ENCODE peak calls at places on chromosomes 12 and 14, in six cellular contexts. One of them, this sample, is unnamed. For H3K9me3, the result is how much of the 10 kb centered on the place peaks cover.

GRCh38 chr14:105141026-105141425 is 27.6 kb downstream of the JAG2 start:
- DNase-seq in K562: no peak
- DNase-seq in prostate gland: no peak
- DNase-seq in HepG2: no peak
- DNase-seq in suprapubic skin: no peak
- DNase-seq in sigmoid colon: peak
- DNase-seq in this sample: no peak

GRCh38 chr14:52279405-52279804 is 11.9 kb downstream of the PTGDR start:
- DNase-seq in K562: no peak
- DNase-seq in prostate gland: no peak
- DNase-seq in HepG2: no peak
- DNase-seq in suprapubic skin: no peak
- DNase-seq in sigmoid colon: no peak
- DNase-seq in this sample: no peak

GRCh38 chr12:62210422-62210821 is 49.8 kb upstream of the USP15 start:
- DNase-seq in K562: peak
- DNase-seq in prostate gland: no peak
- DNase-seq in HepG2: peak
- DNase-seq in suprapubic skin: no peak
- DNase-seq in sigmoid colon: no peak
- DNase-seq in this sample: peak

GRCh38 chr12:40801082-40801481 is 108.8 kb downstream of the CNTN1 start:
- DNase-seq in K562: no peak
- DNase-seq in prostate gland: no peak
- DNase-seq in HepG2: no peak
- DNase-seq in suprapubic skin: no peak
- DNase-seq in sigmoid colon: no peak
- DNase-seq in this sample: no peak

GRCh38 chr12:85923767-85924331 is 49.8 kb downstream of the NTS start:
- DNase-seq in K562: no peak
- DNase-seq in prostate gland: no peak
- DNase-seq in HepG2: no peak
- DNase-seq in suprapubic skin: no peak
- DNase-seq in sigmoid colon: no peak
- DNase-seq in this sample: no peak

GRCh38 chr12:9331218-9331626 is 123.0 kb upstream of the PZP start:
- DNase-seq in K562: peak
- DNase-seq in prostate gland: peak
- DNase-seq in HepG2: peak
- DNase-seq in suprapubic skin: no peak
- DNase-seq in sigmoid colon: no peak
- DNase-seq in this sample: peak

GRCh38 chr14:106201376-106201775 is 675.0 kb downstream of the TMEM121 start:
- DNase-seq in K562: no peak
- DNase-seq in prostate gland: no peak
- DNase-seq in HepG2: no peak
- DNase-seq in suprapubic skin: no peak
- DNase-seq in sigmoid colon: no peak
- DNase-seq in this sample: no peak

GRCh38 chr12:52839706-52840105 is 5.6 kb upstream of the KRT79 start:
- DNase-seq in K562: no peak
- DNase-seq in prostate gland: no peak
- DNase-seq in HepG2: no peak
- DNase-seq in suprapubic skin: no peak
- DNase-seq in sigmoid colon: no peak
- DNase-seq in this sample: no peak

GRCh38 chr12:27981874-27982273 is 9.3 kb upstream of the PTHLH start:
- DNase-seq in K562: no peak
- DNase-seq in prostate gland: no peak
- DNase-seq in HepG2: no peak
- DNase-seq in suprapubic skin: no peak
- DNase-seq in sigmoid colon: no peak
- DNase-seq in this sample: no peak

GRCh38 chr12:121797937-121798801 is 4.7 kb upstream of the RHOF start:
- DNase-seq in K562: no peak
- DNase-seq in prostate gland: no peak
- DNase-seq in HepG2: no peak
- DNase-seq in suprapubic skin: no peak
- DNase-seq in sigmoid colon: peak
- DNase-seq in this sample: peak

GRCh38 chr14:26394114-26394855 is 203.5 kb downstream of the NOVA1 start:
- DNase-seq in K562: no peak
- DNase-seq in prostate gland: no peak
- DNase-seq in HepG2: no peak
- DNase-seq in suprapubic skin: no peak
- DNase-seq in sigmoid colon: no peak
- DNase-seq in this sample: peak

GRCh38 chr12:63845726-63846125 is 1.2 kb downstream of the SRGAP1 start:
- DNase-seq in K562: no peak
- DNase-seq in prostate gland: no peak
- DNase-seq in HepG2: peak
- DNase-seq in suprapubic skin: no peak
- DNase-seq in sigmoid colon: no peak
- DNase-seq in this sample: peak

GRCh38 chr12:54017845-54018607 is 9.2 kb downstream of the HOXC8 start:
- DNase-seq in K562: peak
- DNase-seq in prostate gland: no peak
- DNase-seq in HepG2: no peak
- DNase-seq in suprapubic skin: peak
- DNase-seq in sigmoid colon: no peak
- DNase-seq in this sample: peak

GRCh38 chr12:67758119-67758873 is 109.8 kb downstream of the DYRK2 start:
- DNase-seq in K562: no peak
- DNase-seq in prostate gland: no peak
- DNase-seq in HepG2: no peak
- DNase-seq in suprapubic skin: no peak
- DNase-seq in sigmoid colon: no peak
- DNase-seq in this sample: no peak

GRCh38 chr12:26425587-26426260 is 230.4 kb downstream of the SSPN start:
- DNase-seq in K562: no peak
- DNase-seq in prostate gland: no peak
- DNase-seq in HepG2: no peak
- DNase-seq in suprapubic skin: no peak
- DNase-seq in sigmoid colon: no peak
- DNase-seq in this sample: no peak

GRCh38 chr14:32400480-32400879 is 71.4 kb downstream of the AKAP6 start:
- DNase-seq in K562: no peak
- DNase-seq in prostate gland: no peak
- DNase-seq in HepG2: no peak
- DNase-seq in suprapubic skin: no peak
- DNase-seq in sigmoid colon: no peak
- DNase-seq in this sample: no peak

GRCh38 chr14:104885031-104885972 is 20.2 kb downstream of the CEP170B start:
- DNase-seq in K562: no peak
- DNase-seq in prostate gland: no peak
- DNase-seq in HepG2: no peak
- DNase-seq in suprapubic skin: no peak
- DNase-seq in sigmoid colon: no peak
- DNase-seq in this sample: no peak

GRCh38 chr12:6961695-6962284 is 8.7 kb downstream of the PHB2 start:
- DNase-seq in K562: peak
- DNase-seq in prostate gland: peak
- DNase-seq in HepG2: peak
- DNase-seq in suprapubic skin: no peak
- DNase-seq in sigmoid colon: peak
- DNase-seq in this sample: peak

GRCh38 chr14:55075628-55076027 is 24.2 kb downstream of the MAPK1IP1L start:
- DNase-seq in K562: no peak
- DNase-seq in prostate gland: no peak
- DNase-seq in HepG2: no peak
- DNase-seq in suprapubic skin: no peak
- DNase-seq in sigmoid colon: no peak
- DNase-seq in this sample: no peak

GRCh38 chr12:110579239-110579888 is 3.8 kb downstream of the PPTC7 start:
- DNase-seq in K562: no peak
- DNase-seq in prostate gland: no peak
- DNase-seq in HepG2: no peak
- DNase-seq in suprapubic skin: no peak
- DNase-seq in sigmoid colon: no peak
- DNase-seq in this sample: no peak

GRCh38 chr12:120767071-120768024 is 41.7 kb downstream of the ACADS start:
- DNase-seq in K562: no peak
- DNase-seq in prostate gland: no peak
- DNase-seq in HepG2: no peak
- DNase-seq in suprapubic skin: no peak
- DNase-seq in sigmoid colon: no peak
- DNase-seq in this sample: no peak

GRCh38 chr14:53124778-53125177 is 28.3 kb downstream of the DDHD1 start:
- DNase-seq in K562: no peak
- DNase-seq in prostate gland: no peak
- DNase-seq in HepG2: no peak
- DNase-seq in suprapubic skin: no peak
- DNase-seq in sigmoid colon: no peak
- DNase-seq in this sample: no peak

GRCh38 chr12:18165422-18165871 is 75.5 kb upstream of the RERGL start:
- DNase-seq in K562: no peak
- DNase-seq in prostate gland: no peak
- DNase-seq in HepG2: no peak
- DNase-seq in suprapubic skin: no peak
- DNase-seq in sigmoid colon: no peak
- DNase-seq in this sample: no peak

GRCh38 chr14:101402936-101403660 is 158.2 kb upstream of the DIO3 start:
- DNase-seq in K562: no peak
- DNase-seq in prostate gland: no peak
- DNase-seq in HepG2: no peak
- DNase-seq in suprapubic skin: no peak
- DNase-seq in sigmoid colon: no peak
- DNase-seq in this sample: no peak

GRCh38 chr14:78195431-78195830 is 25.3 kb downstream of the NRXN3 start:
- DNase-seq in K562: no peak
- DNase-seq in prostate gland: no peak
- DNase-seq in HepG2: no peak
- DNase-seq in suprapubic skin: no peak
- DNase-seq in sigmoid colon: no peak
- DNase-seq in this sample: no peak
- H3K9me3 ChIP-seq in K562: under half
- H3K9me3 ChIP-seq in prostate gland: under half
- H3K9me3 ChIP-seq in HepG2: under half
- H3K9me3 ChIP-seq in suprapubic skin: under half
- H3K9me3 ChIP-seq in sigmoid colon: under half
- H3K9me3 ChIP-seq in this sample: under half

GRCh38 chr12:48716493-48717251 is at the start of gene CCNT1:
- DNase-seq in K562: peak
- DNase-seq in prostate gland: peak
- DNase-seq in HepG2: peak
- DNase-seq in suprapubic skin: peak
- DNase-seq in sigmoid colon: peak
- DNase-seq in this sample: peak
- TF ChIP-seq CTCF in K562: peak
- TF ChIP-seq CTCF in prostate gland: peak
- TF ChIP-seq CTCF in HepG2: peak
- TF ChIP-seq CTCF in suprapubic skin: no peak
- TF ChIP-seq CTCF in sigmoid colon: peak
- TF ChIP-seq CTCF in this sample: peak

DNA sequence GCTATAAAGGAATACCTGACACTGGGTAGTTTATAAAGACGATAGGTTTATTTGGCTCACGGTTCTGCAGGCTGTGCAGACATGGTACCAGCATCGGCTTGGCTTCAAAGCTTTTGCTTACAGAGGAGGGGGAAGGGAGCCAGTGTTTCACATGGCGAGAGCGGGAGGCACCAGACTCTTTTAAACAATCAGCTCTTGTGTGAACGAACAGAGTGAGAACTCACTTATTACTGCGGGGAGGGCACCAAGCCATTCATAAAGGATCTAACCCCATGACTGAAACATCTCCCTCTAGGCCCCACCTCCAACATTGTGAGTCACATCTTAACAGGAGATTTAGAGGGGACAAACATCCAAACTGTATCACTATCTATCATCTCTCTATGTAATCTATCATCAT is 227.4 kb downstream of the TMEM132D start:
- DNase-seq in K562: no peak
- DNase-seq in prostate gland: no peak
- DNase-seq in HepG2: no peak
- DNase-seq in suprapubic skin: no peak
- DNase-seq in sigmoid colon: no peak
- DNase-seq in this sample: no peak
- TF ChIP-seq POLR2AphosphoS5 in K562: no peak
- TF ChIP-seq POLR2AphosphoS5 in prostate gland: no peak
- TF ChIP-seq POLR2AphosphoS5 in HepG2: no peak
- TF ChIP-seq POLR2AphosphoS5 in suprapubic skin: no peak
- TF ChIP-seq POLR2AphosphoS5 in sigmoid colon: no peak
- TF ChIP-seq POLR2AphosphoS5 in this sample: no peak

GRCh38 chr12:38016606-38017005 is 300.0 kb upstream of the ALG10B start:
- DNase-seq in K562: no peak
- DNase-seq in prostate gland: no peak
- DNase-seq in HepG2: no peak
- DNase-seq in suprapubic skin: no peak
- DNase-seq in sigmoid colon: no peak
- DNase-seq in this sample: no peak
- H3K9me3 ChIP-seq in K562: under half
- H3K9me3 ChIP-seq in prostate gland: under half
- H3K9me3 ChIP-seq in HepG2: half or more
- H3K9me3 ChIP-seq in suprapubic skin: under half
- H3K9me3 ChIP-seq in sigmoid colon: under half
- H3K9me3 ChIP-seq in this sample: under half

DNA sequence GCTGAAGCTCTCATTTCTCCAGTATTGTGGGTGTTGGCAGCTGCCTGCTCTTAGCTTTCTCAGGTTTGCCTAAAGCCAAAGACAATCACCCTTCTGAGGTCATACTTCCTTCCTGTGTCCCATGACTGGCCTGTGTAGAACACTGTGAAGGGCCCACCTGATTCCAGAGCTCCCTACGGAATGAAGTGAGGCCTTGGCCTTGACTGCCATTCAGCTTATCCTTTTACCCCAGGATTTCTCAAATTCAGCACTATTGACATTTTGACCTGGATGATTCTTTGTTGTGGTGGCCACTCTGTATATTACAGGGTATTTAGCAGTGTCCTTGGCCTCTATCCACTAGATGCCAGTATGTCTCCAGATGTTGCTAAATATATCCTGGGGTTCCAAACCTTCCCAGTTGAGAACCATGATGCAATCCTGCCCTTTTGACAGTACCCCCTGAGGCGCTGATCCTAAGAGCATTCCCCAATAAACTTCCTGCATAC is 112.3 kb upstream of the KRR1 start:
- DNase-seq in K562: no peak
- DNase-seq in prostate gland: no peak
- DNase-seq in HepG2: peak
- DNase-seq in suprapubic skin: no peak
- DNase-seq in sigmoid colon: no peak
- DNase-seq in this sample: no peak
- TF ChIP-seq CTCF in K562: peak
- TF ChIP-seq CTCF in prostate gland: no peak
- TF ChIP-seq CTCF in HepG2: peak
- TF ChIP-seq CTCF in suprapubic skin: no peak
- TF ChIP-seq CTCF in sigmoid colon: no peak
- TF ChIP-seq CTCF in this sample: no peak

This sample was measured in transverse colon.